ENCODE peak calls at places on chromosomes 16 and 17, in seven cellular contexts. G is psoas muscle, C is OCI-LY7, K is adrenal gland, R is aorta, B is cardiac muscle cell, M is small intestine. H is an unnamed sample. For H3K9me3, the result is how much of the 10 kb centered on the place peaks cover.

GRCh38 chr17:33241390-33241789 is 51.7 kb downstream of the ASIC2 start:
- DNase-seq in G (no peak), C (no peak), K (no peak), R (no peak), B (peak), M (no peak), H (no peak)

GRCh38 chr17:29592850-29593545 is at the start of gene ANKRD13B:
- DNase-seq in G (peak), C (peak), K (no peak), R (peak), B (no peak), M (no peak), H (no peak)

GRCh38 chr17:75262112-75262606 is 480 bp downstream of the MRPS7 start:
- DNase-seq in G (no peak), C (peak), K (no peak), R (no peak), B (no peak), M (no peak), H (no peak)

GRCh38 chr16:67833035-67833417 is 9.1 kb upstream of the THAP11 start:
- DNase-seq in G (no peak), C (no peak), K (no peak), R (no peak), B (peak), M (peak), H (no peak)

GRCh38 chr17:37848690-37849616 is 75.3 kb upstream of the TBC1D3K start:
- DNase-seq in G (no peak), C (no peak), K (no peak), R (no peak), B (peak), M (peak), H (no peak)

GRCh38 chr17:78268960-78269892 is 37.8 kb downstream of the TMEM235 start:
- DNase-seq in G (no peak), C (no peak), K (no peak), R (peak), B (peak), M (no peak), H (no peak)

GRCh38 chr17:57916925-57917858 is 38.0 kb downstream of the CUEDC1 start:
- DNase-seq in G (no peak), C (no peak), K (no peak), R (no peak), B (no peak), M (no peak), H (no peak)

GRCh38 chr16:79073560-79073959 is 527.0 kb downstream of the MAF start:
- DNase-seq in G (no peak), C (no peak), K (no peak), R (no peak), B (no peak), M (no peak), H (no peak)

GRCh38 chr17:60158751-60159478 is 9.1 kb downstream of the CA4 start:
- DNase-seq in G (no peak), C (no peak), K (no peak), R (no peak), B (peak), M (no peak), H (no peak)

GRCh38 chr16:1296688-1297412 is 12.6 kb upstream of the UBE2I start:
- DNase-seq in G (no peak), C (peak), K (peak), R (no peak), B (no peak), M (peak), H (no peak)

GRCh38 chr16:56972898-56973689 is 11.3 kb downstream of the CETP start:
- DNase-seq in G (no peak), C (no peak), K (no peak), R (no peak), B (no peak), M (no peak), H (no peak)

DNA sequence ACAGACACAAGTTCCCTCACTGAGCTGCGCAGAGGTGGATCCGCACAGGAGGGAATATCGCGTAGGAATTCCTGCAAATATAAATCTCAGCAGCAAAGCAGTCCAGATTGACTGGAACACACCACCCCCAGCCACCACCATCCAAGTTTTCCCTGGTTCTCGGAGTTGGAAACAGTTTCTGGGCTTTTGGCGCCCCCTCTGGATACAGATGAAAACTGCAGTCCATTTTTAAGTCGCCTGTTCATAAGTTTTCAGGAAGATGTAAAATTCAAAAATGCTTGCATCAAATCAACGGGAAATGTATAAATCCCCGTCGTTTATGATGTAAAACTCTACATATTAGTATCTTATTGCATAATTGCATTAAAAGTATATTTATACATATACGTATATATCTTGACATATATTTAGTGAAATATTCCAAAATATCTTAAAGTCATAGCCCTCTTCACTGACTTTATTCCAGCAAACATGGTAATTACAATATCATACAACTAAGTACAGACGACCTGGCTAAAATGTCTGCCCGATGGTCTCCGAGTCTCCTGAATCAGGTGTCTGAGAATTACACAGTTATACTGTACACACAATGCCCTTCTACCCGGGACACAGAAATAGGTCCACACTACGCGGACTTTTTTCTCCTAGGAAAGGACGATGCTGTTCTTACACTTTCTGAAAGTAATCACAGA is 2.1 kb upstream of the SOX9 start:
- DNase-seq in G (peak), C (peak), K (peak), R (no peak), B (peak), M (peak), H (no peak)
- H3K9me3 ChIP-seq in G (under half), C (under half), K (under half), R (under half), B (under half), M (under half), H (under half)

GRCh38 chr17:82949361-82949760 is 109.5 kb upstream of the ZNF750 start:
- DNase-seq in G (peak), C (no peak), K (no peak), R (peak), B (no peak), M (no peak), H (no peak)
- H3K9me3 ChIP-seq in G (under half), C (under half), K (under half), R (under half), B (under half), M (under half), H (under half)

GRCh38 chr16:61596648-61597047 is 439.6 kb downstream of the CDH8 start:
- DNase-seq in G (no peak), C (no peak), K (no peak), R (no peak), B (no peak), M (no peak), H (no peak)
- H3K9me3 ChIP-seq in G (under half), C (under half), K (under half), R (under half), B (under half), M (under half), H (under half)

DNA sequence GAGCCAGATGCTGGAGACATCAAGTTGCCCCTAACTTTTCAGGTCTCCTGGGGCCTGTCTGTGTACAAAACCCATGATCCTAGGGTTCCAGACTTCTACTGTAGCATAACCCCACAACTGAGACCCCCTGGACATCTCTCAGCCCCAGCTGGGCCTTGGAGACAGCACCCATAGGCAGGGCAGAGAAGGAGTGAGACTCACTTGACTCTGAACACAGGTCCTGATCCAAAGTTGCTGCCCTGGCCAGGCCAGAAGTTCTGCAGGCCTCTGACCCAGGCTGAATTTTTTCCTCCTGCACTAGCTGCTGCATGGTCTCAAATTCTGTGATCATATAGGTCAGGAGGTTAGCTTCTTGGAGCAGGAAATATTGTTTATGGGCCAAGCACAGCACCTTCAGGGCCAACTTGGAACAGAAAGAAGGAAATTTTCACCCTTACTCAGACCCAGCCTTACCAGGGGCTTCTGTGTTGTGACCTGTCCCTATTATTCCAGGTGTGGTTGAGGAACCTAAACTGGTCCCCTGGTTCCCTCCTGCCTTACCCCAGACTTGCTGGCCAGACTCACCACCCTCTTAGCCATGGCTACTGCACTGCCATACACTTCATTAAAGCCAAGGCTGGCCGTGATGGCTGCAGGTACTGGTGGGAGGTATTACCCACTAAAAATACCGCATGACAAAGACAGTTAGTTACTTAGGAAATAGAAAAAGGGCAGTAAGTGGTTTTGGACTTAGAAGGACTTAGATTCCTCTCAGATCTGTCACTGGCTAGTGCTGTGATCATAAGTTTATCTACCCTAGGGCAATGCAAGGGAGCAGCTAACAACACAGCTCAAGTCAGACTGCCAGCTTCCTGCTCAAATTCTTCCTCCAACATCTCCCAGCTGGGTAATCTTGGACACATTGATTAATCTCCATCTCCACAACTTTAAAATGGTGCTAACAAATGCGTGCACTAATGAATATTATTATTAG is 2180.1 kb downstream of the TP53TG3F start:
- DNase-seq in G (no peak), C (no peak), K (no peak), R (no peak), B (no peak), M (no peak), H (no peak)
- H3K9me3 ChIP-seq in G (under half), C (under half), K (under half), R (under half), B (under half), M (under half), H (under half)

DNA sequence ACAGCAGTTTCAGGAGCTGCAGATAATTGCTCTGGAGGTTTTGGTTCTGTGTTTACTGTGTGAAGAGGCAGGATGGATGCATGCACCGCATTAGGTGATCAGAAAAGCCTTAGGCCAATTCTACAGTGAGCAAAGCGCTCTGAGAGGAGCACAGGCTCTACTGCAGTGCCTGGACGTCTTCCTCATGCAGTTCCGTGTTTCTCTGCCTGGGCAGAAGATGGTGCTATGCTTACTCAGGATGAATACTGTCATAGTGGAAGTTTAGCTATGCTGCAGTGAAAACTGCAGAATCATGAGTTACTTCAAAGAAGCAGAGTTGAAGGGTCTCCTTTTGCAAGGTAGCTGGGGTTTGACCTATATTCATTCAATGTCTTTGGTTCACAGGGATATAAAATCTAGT is 1012.4 kb downstream of the KCNJ18 start:
- DNase-seq in G (no peak), C (no peak), K (no peak), R (no peak), B (no peak), M (no peak), H (no peak)
- H3K9me3 ChIP-seq in G (under half), C (under half), K (under half), R (under half), B (under half), M (under half), H (under half)

GRCh38 chr16:35148748-35149147 is 1689.3 kb downstream of the TP53TG3F start:
- DNase-seq in G (no peak), C (no peak), K (no peak), R (no peak), B (no peak), M (no peak), H (no peak)

GRCh38 chr16:35150805-35151312 is 1691.4 kb downstream of the TP53TG3F start:
- DNase-seq in G (no peak), C (no peak), K (no peak), R (no peak), B (no peak), M (no peak), H (no peak)

GRCh38 chr16:35147556-35148504 is 1688.4 kb downstream of the TP53TG3F start:
- DNase-seq in G (no peak), C (no peak), K (no peak), R (no peak), B (no peak), M (no peak), H (no peak)

GRCh38 chr16:35152067-35152627 is 1692.7 kb downstream of the TP53TG3F start:
- DNase-seq in G (no peak), C (no peak), K (no peak), R (peak), B (no peak), M (no peak), H (no peak)

GRCh38 chr16:35149550-35149949 is 1690.1 kb downstream of the TP53TG3F start:
- DNase-seq in G (no peak), C (no peak), K (no peak), R (no peak), B (no peak), M (no peak), H (no peak)
- H3K9me3 ChIP-seq in G (under half), C (under half), K (under half), R (under half), B (under half), M (under half), H (under half)

GRCh38 chr16:35449663-35450062 is 1990.3 kb downstream of the TP53TG3F start:
- DNase-seq in G (no peak), C (no peak), K (no peak), R (no peak), B (no peak), M (no peak), H (no peak)
- H3K9me3 ChIP-seq in G (under half), C (under half), K (under half), R (under half), B (under half), M (under half), H (under half)

GRCh38 chr17:56432443-56432842 is 161.1 kb upstream of the NOG start:
- DNase-seq in G (no peak), C (no peak), K (no peak), R (no peak), B (no peak), M (no peak), H (no peak)
- H3K9me3 ChIP-seq in G (under half), C (under half), K (under half), R (under half), B (under half), M (under half), H (under half)